ENCODE peak calls at places on chromosomes 11 and 22, in four cellular contexts. One of them, this sample, is unnamed.
A peak's percentile ranks its signal among the peaks of the same experiment; 100 is the strongest.

GRCh38 chr11:112042161-112042960 is 17.2 kb downstream of the DLAT start:
- DNase-seq in SK-N-SH: no peak
- DNase-seq in neural progenitor cell: no peak
- DNase-seq in colonic mucosa: no peak
- DNase-seq in this sample: no peak

GRCh38 chr22:47402876-47403525 is 640.6 kb downstream of the TBC1D22A start:
- DNase-seq in colonic mucosa: no peak
- DNase-seq in neural progenitor cell: no peak
- DNase-seq in SK-N-SH: no peak
- DNase-seq in this sample: no peak

GRCh38 chr22:41302016-41302767 is 867 bp downstream of the ZC3H7B start:
- DNase-seq in SK-N-SH: peak; percentile 80
- DNase-seq in colonic mucosa: no peak
- DNase-seq in neural progenitor cell: peak; percentile 73
- DNase-seq in this sample: peak; percentile 20

GRCh38 chr11:63770763-63771162 is 2.2 kb upstream of the ZFTA start:
- DNase-seq in SK-N-SH: no peak
- DNase-seq in colonic mucosa: no peak
- DNase-seq in neural progenitor cell: peak; percentile 3
- DNase-seq in this sample: no peak

GRCh38 chr11:108751444-108751843 is 86.6 kb downstream of the DDX10 start:
- DNase-seq in neural progenitor cell: no peak
- DNase-seq in SK-N-SH: no peak
- DNase-seq in colonic mucosa: no peak
- DNase-seq in this sample: no peak

GRCh38 chr11:10293423-10294288 is at the start of gene SBF2:
- DNase-seq in SK-N-SH: peak; percentile 96
- DNase-seq in neural progenitor cell: peak; percentile 97
- DNase-seq in colonic mucosa: peak; percentile 85
- DNase-seq in this sample: peak; percentile 85

GRCh38 chr11:2217211-2218081 is 45.8 kb upstream of the TH start:
- DNase-seq in SK-N-SH: peak; percentile 19
- DNase-seq in colonic mucosa: no peak
- DNase-seq in neural progenitor cell: no peak
- DNase-seq in this sample: no peak

GRCh38 chr22:49046546-49047305 is 780.9 kb downstream of the BRD1 start:
- DNase-seq in SK-N-SH: peak; percentile 87
- DNase-seq in colonic mucosa: peak; percentile 30
- DNase-seq in neural progenitor cell: peak; percentile 86
- DNase-seq in this sample: peak; percentile 71

GRCh38 chr11:22976146-22976545 is 115.9 kb upstream of the CCDC179 start:
- DNase-seq in neural progenitor cell: no peak
- DNase-seq in colonic mucosa: no peak
- DNase-seq in SK-N-SH: no peak
- DNase-seq in this sample: peak; percentile 47

GRCh38 chr11:59615637-59616395 is at the start of gene OSBP:
- DNase-seq in colonic mucosa: peak; percentile 100
- DNase-seq in neural progenitor cell: peak; percentile 98
- DNase-seq in SK-N-SH: peak; percentile 96
- DNase-seq in this sample: peak; percentile 99
- TF ChIP-seq CTCF in colonic mucosa: no peak
- TF ChIP-seq CTCF in neural progenitor cell: no peak
- TF ChIP-seq CTCF in SK-N-SH: no peak
- TF ChIP-seq CTCF in this sample: no peak

GRCh38 chr11:107598225-107599139 is 7.5 kb downstream of the ELMOD1 start:
- DNase-seq in colonic mucosa: no peak
- DNase-seq in SK-N-SH: peak; percentile 45
- DNase-seq in neural progenitor cell: peak; percentile 58
- DNase-seq in this sample: peak; percentile 24
- TF ChIP-seq CTCF in colonic mucosa: no peak
- TF ChIP-seq CTCF in SK-N-SH: peak; percentile 54
- TF ChIP-seq CTCF in neural progenitor cell: peak; percentile 67
- TF ChIP-seq CTCF in this sample: peak; percentile 27

GRCh38 chr11:19013181-19013857 is 47.2 kb downstream of the MRGPRX2 start:
- DNase-seq in SK-N-SH: no peak
- DNase-seq in neural progenitor cell: no peak
- DNase-seq in colonic mucosa: no peak
- DNase-seq in this sample: peak; percentile 8
- TF ChIP-seq CTCF in SK-N-SH: peak; percentile 32
- TF ChIP-seq CTCF in neural progenitor cell: peak; percentile 47
- TF ChIP-seq CTCF in colonic mucosa: no peak
- TF ChIP-seq CTCF in this sample: no peak

DNA sequence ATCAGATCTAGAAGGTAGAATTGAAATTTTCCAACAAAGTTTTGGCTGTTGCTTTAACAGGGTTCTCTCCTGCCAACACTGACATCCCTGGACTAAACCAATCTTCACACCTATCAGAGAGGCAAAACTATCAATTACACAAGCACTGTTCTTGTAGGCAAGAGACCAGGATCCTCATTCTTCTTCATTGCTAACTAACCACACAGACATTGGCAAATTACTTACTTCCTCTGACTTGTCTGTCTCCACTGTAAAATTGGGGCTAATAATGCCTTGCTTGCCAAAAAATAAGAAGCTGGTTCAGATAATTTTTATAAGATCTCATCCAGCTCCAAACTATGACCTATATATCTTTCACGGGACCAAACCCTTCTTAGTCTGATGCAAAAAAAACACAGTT is 93.8 kb upstream of the DDI1 start:
- DNase-seq in SK-N-SH: no peak
- DNase-seq in colonic mucosa: no peak
- DNase-seq in neural progenitor cell: no peak
- DNase-seq in this sample: no peak
- TF ChIP-seq CTCF in SK-N-SH: no peak
- TF ChIP-seq CTCF in colonic mucosa: no peak
- TF ChIP-seq CTCF in neural progenitor cell: no peak
- TF ChIP-seq CTCF in this sample: no peak

GRCh38 chr11:20611892-20612291 is 12.5 kb downstream of the SLC6A5 start:
- DNase-seq in SK-N-SH: no peak
- DNase-seq in colonic mucosa: no peak
- DNase-seq in neural progenitor cell: no peak
- DNase-seq in this sample: no peak

GRCh38 chr11:20612416-20612815 is 13.0 kb downstream of the SLC6A5 start:
- DNase-seq in colonic mucosa: no peak
- DNase-seq in neural progenitor cell: no peak
- DNase-seq in SK-N-SH: no peak
- DNase-seq in this sample: no peak

GRCh38 chr11:20609727-20610707 is 10.6 kb downstream of the SLC6A5 start:
- DNase-seq in neural progenitor cell: peak; percentile 89
- DNase-seq in SK-N-SH: peak; percentile 90
- DNase-seq in colonic mucosa: peak; percentile 63
- DNase-seq in this sample: peak; percentile 75

GRCh38 chr11:20610825-20611224 is 11.4 kb downstream of the SLC6A5 start:
- DNase-seq in SK-N-SH: no peak
- DNase-seq in neural progenitor cell: no peak
- DNase-seq in colonic mucosa: no peak
- DNase-seq in this sample: no peak

GRCh38 chr11:20611445-20611844 is 12.0 kb downstream of the SLC6A5 start:
- DNase-seq in neural progenitor cell: no peak
- DNase-seq in SK-N-SH: no peak
- DNase-seq in colonic mucosa: no peak
- DNase-seq in this sample: no peak
- TF ChIP-seq CTCF in neural progenitor cell: no peak
- TF ChIP-seq CTCF in SK-N-SH: no peak
- TF ChIP-seq CTCF in colonic mucosa: no peak
- TF ChIP-seq CTCF in this sample: no peak

GRCh38 chr11:7981758-7982157 is 5.4 kb upstream of the EIF3F start:
- DNase-seq in colonic mucosa: no peak
- DNase-seq in neural progenitor cell: no peak
- DNase-seq in SK-N-SH: no peak
- DNase-seq in this sample: no peak

GRCh38 chr11:7982582-7983119 is 4.5 kb upstream of the EIF3F start:
- DNase-seq in SK-N-SH: no peak
- DNase-seq in neural progenitor cell: no peak
- DNase-seq in colonic mucosa: no peak
- DNase-seq in this sample: no peak

GRCh38 chr11:7983832-7984590 is 3.1 kb upstream of the EIF3F start:
- DNase-seq in colonic mucosa: no peak
- DNase-seq in neural progenitor cell: no peak
- DNase-seq in SK-N-SH: no peak
- DNase-seq in this sample: no peak

DNA sequence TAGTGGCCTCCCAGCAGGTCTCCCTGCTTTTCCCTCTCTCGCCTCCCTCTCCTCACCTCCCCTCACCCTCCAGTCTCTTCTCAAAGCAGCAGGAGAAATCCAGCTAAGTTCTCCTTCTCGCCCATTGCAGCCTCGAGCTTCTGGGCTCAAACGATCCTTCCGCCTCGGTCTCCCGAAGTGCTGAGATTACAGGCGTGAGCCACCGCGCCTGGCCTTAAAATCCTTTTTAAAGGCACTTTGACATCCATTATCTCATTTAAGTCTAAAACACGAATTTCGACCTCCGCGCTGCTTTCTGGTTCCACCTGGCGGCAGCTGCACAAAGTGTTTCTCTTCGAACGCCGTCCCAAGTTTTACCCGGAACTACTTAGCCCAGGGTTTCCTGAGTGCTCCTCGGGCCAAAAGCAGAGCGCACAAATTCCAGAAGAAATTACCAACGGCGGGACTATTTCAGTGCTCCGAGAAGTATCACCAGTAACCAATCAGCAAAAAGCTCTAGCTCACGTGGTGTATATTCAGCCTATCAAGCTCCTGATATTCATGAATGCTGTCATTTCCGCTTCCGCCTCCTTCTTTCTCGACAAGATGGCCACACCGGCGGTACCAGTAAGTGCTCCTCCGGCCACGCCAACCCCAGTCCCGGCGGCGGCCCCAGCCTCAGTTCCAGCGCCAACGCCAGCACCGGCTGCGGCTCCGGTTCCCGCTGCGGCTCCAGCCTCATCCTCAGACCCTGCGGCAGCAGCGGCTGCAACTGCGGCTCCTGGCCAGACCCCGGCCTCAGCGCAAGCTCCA is at the start of gene EIF3F:
- DNase-seq in neural progenitor cell: peak; percentile 99
- DNase-seq in colonic mucosa: peak; percentile 96
- DNase-seq in SK-N-SH: peak; percentile 93
- DNase-seq in this sample: peak; percentile 94
- TF ChIP-seq CTCF in neural progenitor cell: peak; percentile 91
- TF ChIP-seq CTCF in colonic mucosa: peak; percentile 83
- TF ChIP-seq CTCF in SK-N-SH: peak; percentile 91
- TF ChIP-seq CTCF in this sample: peak; percentile 71

GRCh38 chr11:66264383-66264782 is 4.1 kb upstream of the RAB1B start:
- DNase-seq in neural progenitor cell: no peak
- DNase-seq in colonic mucosa: no peak
- DNase-seq in SK-N-SH: no peak
- DNase-seq in this sample: no peak

GRCh38 chr11:66263785-66264184 is 4.7 kb upstream of the RAB1B start:
- DNase-seq in colonic mucosa: no peak
- DNase-seq in SK-N-SH: no peak
- DNase-seq in neural progenitor cell: no peak
- DNase-seq in this sample: no peak

GRCh38 chr11:66265531-66266377 is 2.7 kb upstream of the RAB1B start:
- DNase-seq in SK-N-SH: no peak
- DNase-seq in colonic mucosa: no peak
- DNase-seq in neural progenitor cell: no peak
- DNase-seq in this sample: no peak

GRCh38 chr11:66266378-66267038 is 1.9 kb upstream of the RAB1B start:
- DNase-seq in SK-N-SH: no peak
- DNase-seq in neural progenitor cell: no peak
- DNase-seq in colonic mucosa: no peak
- DNase-seq in this sample: no peak

DNA sequence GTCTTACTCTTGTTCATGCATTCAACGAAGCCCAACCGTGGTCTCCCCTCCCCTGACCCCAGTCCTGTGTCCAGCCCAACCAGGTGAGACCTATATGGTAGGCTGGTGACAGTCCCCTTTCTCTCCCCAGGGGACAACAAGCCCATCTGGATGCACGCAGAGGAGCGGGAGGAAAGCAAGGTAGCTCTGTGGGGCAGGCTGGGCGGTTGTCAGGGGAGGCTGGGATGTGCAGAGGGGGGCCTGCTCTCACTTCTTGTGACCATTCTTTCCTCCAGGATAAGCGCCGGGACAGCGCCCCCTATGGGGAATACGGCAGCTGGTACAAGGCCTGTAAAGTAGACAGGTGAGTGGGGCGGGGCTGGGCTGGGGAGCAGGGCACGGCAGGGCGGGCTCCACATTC is 3.5 kb upstream of the RAB1B start:
- DNase-seq in neural progenitor cell: peak; percentile 55
- DNase-seq in SK-N-SH: peak; percentile 59
- DNase-seq in colonic mucosa: no peak
- DNase-seq in this sample: peak; percentile 68
- TF ChIP-seq CTCF in neural progenitor cell: peak; percentile 64
- TF ChIP-seq CTCF in SK-N-SH: peak; percentile 59
- TF ChIP-seq CTCF in colonic mucosa: no peak
- TF ChIP-seq CTCF in this sample: peak; percentile 69

DNA sequence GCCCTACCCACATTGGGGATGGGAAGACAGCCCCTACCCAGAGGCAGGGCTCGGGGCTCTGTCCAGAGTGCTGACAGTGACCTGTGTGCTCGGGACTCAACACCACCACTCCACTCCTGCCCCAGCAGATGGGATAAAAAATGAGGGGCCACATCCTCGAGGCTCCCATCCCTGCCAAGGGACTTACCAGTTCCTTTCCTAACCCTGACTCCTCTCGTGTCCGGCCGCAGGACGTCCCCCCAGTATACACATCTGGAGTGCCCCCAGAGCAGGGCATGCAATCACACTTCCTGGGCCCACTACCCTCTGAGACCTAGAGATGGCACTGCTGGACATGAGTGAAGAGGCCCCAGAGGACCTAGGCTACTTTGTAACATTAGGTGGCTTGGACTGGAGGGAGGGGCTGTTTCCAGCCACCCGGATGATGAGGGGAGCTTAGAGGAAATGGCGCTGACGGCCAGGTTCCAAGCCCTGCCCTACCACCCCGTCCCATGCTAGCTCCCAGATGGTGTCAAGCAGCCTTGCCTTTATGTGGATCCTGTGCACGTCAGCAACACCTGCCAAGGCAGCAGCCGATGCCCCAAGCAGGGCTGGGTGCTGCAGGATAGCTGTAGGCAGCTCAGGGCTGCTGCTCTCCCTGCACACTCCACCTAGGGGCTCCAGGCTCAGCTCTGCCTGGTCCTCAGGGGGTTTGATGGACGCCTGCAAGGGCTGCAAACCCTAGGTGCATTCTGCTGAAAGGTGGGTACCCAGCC is 86.6 kb downstream of the DGCR2 start:
- DNase-seq in SK-N-SH: no peak
- DNase-seq in colonic mucosa: no peak
- DNase-seq in neural progenitor cell: peak; percentile 81
- DNase-seq in this sample: no peak
- TF ChIP-seq CTCF in SK-N-SH: no peak
- TF ChIP-seq CTCF in colonic mucosa: no peak
- TF ChIP-seq CTCF in neural progenitor cell: peak; percentile 44
- TF ChIP-seq CTCF in this sample: no peak

DNA sequence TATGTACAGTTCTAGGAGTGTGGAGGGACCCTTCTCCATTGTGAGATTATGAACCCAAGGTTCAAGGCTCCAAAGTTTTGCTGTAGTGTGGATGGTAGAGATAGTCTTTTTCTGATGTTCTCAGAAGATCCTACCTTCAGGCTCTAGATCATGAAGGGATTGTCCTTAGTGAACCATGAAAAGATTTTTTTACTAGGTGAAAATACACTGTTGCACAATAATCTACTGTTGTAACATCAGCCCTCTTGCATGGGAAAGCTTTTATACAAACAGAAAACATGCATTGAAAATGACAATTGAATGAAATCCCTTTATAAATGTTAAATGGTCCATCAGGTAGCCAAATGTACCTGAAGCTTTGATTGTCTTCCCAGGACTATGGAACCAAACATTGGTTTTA is 177.8 kb downstream of the FAM76B start:
- DNase-seq in neural progenitor cell: no peak
- DNase-seq in colonic mucosa: no peak
- DNase-seq in SK-N-SH: no peak
- DNase-seq in this sample: no peak
- TF ChIP-seq CTCF in neural progenitor cell: no peak
- TF ChIP-seq CTCF in colonic mucosa: no peak
- TF ChIP-seq CTCF in SK-N-SH: no peak
- TF ChIP-seq CTCF in this sample: no peak

This sample was measured in activated CD8-positive, alpha-beta T cell treated with anti-CD3 and anti-CD28 coated beads for 36 hours.